ENCODE peak calls at places on chromosomes 12 and 14, in six cellular contexts. X is neural progenitor cell, S is GM23248, R is HCT116, C is MM.1S, P is SK-N-SH. H is an unnamed sample.

GRCh38 chr14:86279405-86279804 is 749.5 kb downstream of the FLRT2 start:
- DNase-seq in X (no peak), S (no peak), R (no peak), C (no peak), P (no peak), H (no peak)

GRCh38 chr14:100067481-100067880 is 2.3 kb downstream of the EVL start:
- DNase-seq in X (no peak), S (no peak), R (no peak), C (no peak), P (no peak), H (no peak)

GRCh38 chr14:39939023-39939422 is 506.8 kb upstream of the FBXO33 start:
- DNase-seq in X (no peak), S (no peak), R (no peak), C (no peak), P (no peak), H (peak; percentile 50)

GRCh38 chr12:122544537-122544936 is 17.5 kb downstream of the KNTC1 start:
- DNase-seq in X (no peak), S (no peak), R (no peak), C (no peak), P (no peak), H (no peak)

GRCh38 chr12:45849289-45849688 is 119.8 kb downstream of the ARID2 start:
- DNase-seq in X (no peak), S (no peak), R (no peak), C (no peak), P (no peak), H (peak; percentile 17)

GRCh38 chr14:102923201-102923919 is 897 bp downstream of the AMN start:
- DNase-seq in X (peak; percentile 45), S (no peak), R (no peak), C (no peak), P (no peak), H (no peak)

GRCh38 chr14:74974364-74975058 is 19.1 kb upstream of the PGF start:
- DNase-seq in X (peak; percentile 58), S (no peak), R (no peak), C (no peak), P (no peak), H (no peak)

GRCh38 chr12:33376153-33376552 is 63.5 kb downstream of the SYT10 start:
- DNase-seq in X (no peak), S (no peak), R (no peak), C (no peak), P (no peak), H (no peak)

GRCh38 chr14:101491841-101492240 is 69.5 kb upstream of the DIO3 start:
- DNase-seq in X (no peak), S (no peak), R (no peak), C (no peak), P (no peak), H (no peak)

GRCh38 chr12:42741771-42742510 is 152.4 kb upstream of the PRICKLE1 start:
- DNase-seq in X (no peak), S (peak; percentile 81), R (no peak), C (no peak), P (no peak), H (peak; percentile 79)

GRCh38 chr12:14257303-14257733 is 108.2 kb upstream of the ATF7IP start:
- DNase-seq in X (no peak), S (no peak), R (no peak), C (no peak), P (no peak), H (no peak)

GRCh38 chr14:61033851-61034250 is 52.8 kb downstream of the SLC38A6 start:
- DNase-seq in X (no peak), S (peak; percentile 46), R (no peak), C (no peak), P (no peak), H (no peak)

GRCh38 chr14:86357866-86358265 is 827.9 kb downstream of the FLRT2 start:
- DNase-seq in X (no peak), S (no peak), R (no peak), C (no peak), P (no peak), H (no peak)

GRCh38 chr12:18703916-18704315 is 33.9 kb downstream of the PLCZ1 start:
- DNase-seq in X (no peak), S (no peak), R (no peak), C (no peak), P (no peak), H (no peak)

GRCh38 chr14:54594531-54594930 is 27.6 kb downstream of the SAMD4A start:
- DNase-seq in X (no peak), S (peak; percentile 65), R (no peak), C (no peak), P (no peak), H (no peak)

GRCh38 chr12:51840966-51841365 is 7.6 kb downstream of the FIGNL2 start:
- DNase-seq in X (no peak), S (no peak), R (no peak), C (no peak), P (no peak), H (no peak)

GRCh38 chr14:99930420-99931274 is 134.6 kb upstream of the EVL start:
- DNase-seq in X (no peak), S (peak; percentile 39), R (no peak), C (no peak), P (peak; percentile 55), H (peak; percentile 41)

GRCh38 chr14:74475678-74476077 is 17.4 kb downstream of the NPC2 start:
- DNase-seq in X (no peak), S (peak; percentile 93), R (no peak), C (no peak), P (no peak), H (peak; percentile 45)

GRCh38 chr12:132503611-132504204 is 13.8 kb downstream of the FBRSL1 start:
- DNase-seq in X (no peak), S (no peak), R (no peak), C (no peak), P (no peak), H (peak; percentile 59)

GRCh38 chr12:47124451-47124850 is 44.7 kb upstream of the AMIGO2 start:
- DNase-seq in X (no peak), S (peak; percentile 50), R (no peak), C (no peak), P (no peak), H (peak; percentile 36)

GRCh38 chr12:4446335-4446734 is 720 bp upstream of the FGF6 start:
- DNase-seq in X (no peak), S (no peak), R (no peak), C (no peak), P (no peak), H (no peak)

GRCh38 chr12:230925-231671 is 17.1 kb upstream of the SLC6A12 start:
- DNase-seq in X (peak; percentile 35), S (no peak), R (no peak), C (no peak), P (no peak), H (no peak)

GRCh38 chr12:70227911-70228310 is 15.3 kb upstream of the CNOT2 start:
- DNase-seq in X (no peak), S (no peak), R (no peak), C (no peak), P (no peak), H (no peak)

DNA sequence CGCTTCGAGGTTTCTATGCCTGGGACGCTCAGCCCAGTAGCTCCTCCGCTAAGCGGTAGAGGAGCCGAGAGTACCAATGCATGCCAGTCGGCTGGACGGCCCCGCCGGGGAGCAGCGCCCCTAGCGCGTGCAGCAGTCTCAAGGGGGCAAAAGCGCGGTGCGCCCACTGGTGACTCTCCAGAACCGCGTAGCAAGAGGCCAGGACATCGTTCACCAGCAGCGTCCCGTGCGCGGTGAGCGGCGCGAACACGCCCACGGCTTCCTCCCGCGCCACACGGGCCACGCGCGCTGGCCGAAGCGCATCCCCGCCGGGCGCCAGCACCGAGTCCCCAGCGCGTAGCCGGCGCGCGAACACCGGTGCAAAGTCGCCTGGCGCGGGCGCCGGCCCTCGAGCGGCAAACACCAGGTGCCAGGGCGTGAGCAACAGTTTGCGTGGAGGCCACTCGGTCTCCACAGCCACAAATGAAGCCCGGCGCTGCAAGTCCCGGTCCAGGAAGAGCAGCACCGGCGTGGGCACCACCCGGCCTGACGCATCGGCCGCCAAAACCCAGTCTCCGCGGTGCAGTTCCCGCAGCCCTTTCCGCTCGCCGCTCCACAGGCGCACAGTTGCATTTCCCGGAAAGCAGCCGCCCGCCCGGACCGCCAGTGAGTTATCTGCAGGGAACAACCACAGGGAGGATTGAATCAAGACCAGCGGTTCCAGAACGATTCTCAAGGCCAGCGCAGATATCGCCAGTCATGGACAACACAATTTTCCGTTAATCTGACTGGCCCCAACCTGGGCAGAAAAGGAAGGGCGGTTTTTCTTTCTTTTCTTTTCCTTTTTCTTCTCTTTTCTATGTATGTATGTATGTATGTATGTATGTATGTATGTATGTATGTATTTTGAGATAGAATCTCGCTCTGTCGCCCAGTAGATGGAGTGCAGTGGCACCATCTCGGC is 4.5 kb downstream of the DHH start:
- DNase-seq in X (peak; percentile 74), S (peak; percentile 73), R (no peak), C (peak; percentile 28), P (peak; percentile 76), H (peak; percentile 35)
- H3K4me1 ChIP-seq in X (peaks cover 39% of the 10 kb centered on the region), S (peaks cover 23% of the 10 kb centered on the region), R (peaks cover 11% of the 10 kb centered on the region), C (peaks cover 5% of the 10 kb centered on the region), P (no peaks in the 10 kb centered on the region), H (peaks cover 33% of the 10 kb centered on the region)

GRCh38 chr14:95534299-95535225 is at the start of gene GLRX5:
- DNase-seq in X (peak; percentile 99), S (peak; percentile 99), R (peak; percentile 100), C (peak; percentile 96), P (peak; percentile 99), H (peak; percentile 99)

GRCh38 chr14:95533822-95534221 is 1.0 kb upstream of the GLRX5 start:
- DNase-seq in X (peak; percentile 37), S (peak; percentile 58), R (no peak), C (no peak), P (no peak), H (no peak)

GRCh38 chr14:95535226-95536021 is 574 bp downstream of the GLRX5 start:
- DNase-seq in X (peak; percentile 25), S (peak; percentile 59), R (no peak), C (no peak), P (peak; percentile 63), H (no peak)

GRCh38 chr14:95537298-95538089 is 2.6 kb downstream of the GLRX5 start:
- DNase-seq in X (no peak), S (peak; percentile 34), R (no peak), C (no peak), P (no peak), H (no peak)

DNA sequence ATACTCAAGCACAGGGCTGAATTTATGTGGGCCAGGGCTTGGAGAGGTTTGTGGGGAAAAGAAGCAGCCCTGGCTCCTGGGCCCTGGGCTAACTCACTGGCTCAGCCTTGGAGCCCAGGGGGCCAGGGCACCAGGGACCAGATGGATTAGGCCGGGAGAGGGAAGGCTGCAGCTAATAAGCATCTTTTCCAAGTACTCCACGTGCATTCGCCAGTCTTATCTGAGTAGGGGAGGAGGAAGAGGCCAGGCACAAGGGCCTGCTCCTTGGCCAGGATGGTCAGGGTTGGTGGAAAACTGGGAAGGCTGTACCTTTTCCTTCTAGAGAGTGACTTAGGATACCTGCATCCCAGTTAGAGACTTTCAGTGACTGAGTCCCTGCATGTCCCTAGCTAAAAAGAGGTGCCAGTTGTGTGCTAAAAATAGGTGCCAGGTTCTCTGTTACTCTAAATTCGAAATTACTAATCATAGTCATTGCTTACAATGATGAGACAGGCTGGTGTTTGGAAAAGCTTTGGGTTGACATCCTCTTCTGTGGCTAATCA is 1.3 kb downstream of the GLRX5 start:
- DNase-seq in X (peak; percentile 36), S (no peak), R (no peak), C (no peak), P (no peak), H (no peak)
- H3K9ac ChIP-seq in X (peak overlapping the region; percentile 78), S (peak overlapping the region; percentile 93), R (peak overlapping the region; percentile 90), C (peak overlapping the region; percentile 73), P (peak overlapping the region; percentile 83), H (peak overlapping the region; percentile 98)

GRCh38 chr12:99529966-99530365 is 117.6 kb upstream of the GARIN6 start:
- DNase-seq in X (no peak), S (peak; percentile 24), R (no peak), C (no peak), P (no peak), H (peak; percentile 54)
- TF ChIP-seq EZH2phosphoT487 in X (no peak), S (no peak), R (no peak), C (no peak), P (no peak), H (no peak)

GRCh38 chr14:69684461-69685183 is 73.2 kb downstream of the SUSD6 start:
- DNase-seq in X (no peak), S (no peak), R (no peak), C (no peak), P (no peak), H (no peak)
- H3K4me1 ChIP-seq in X (peaks cover 48% of the 10 kb centered on the region), S (peaks cover 20% of the 10 kb centered on the region), R (no peaks in the 10 kb centered on the region), C (peaks cover 10% of the 10 kb centered on the region), P (no peaks in the 10 kb centered on the region), H (peaks cover 17% of the 10 kb centered on the region)